ENCODE peak calls at places on chromosomes 11 and 22, in ten cellular contexts. Z is neural progenitor cell; W is kidney epithelial cell; P is mucosa of descending colon; M is astrocyte of the cerebellum; J is pancreas; A is CD8-positive, alpha-beta T cell; T is AG04449; V is left ventricle myocardium inferior; E is sigmoid colon. C is an unnamed sample.

GRCh38 chr11:11701070-11701469 is 79.3 kb upstream of the GALNT18 start:
- DNase-seq in M (no peak), V (no peak), Z (no peak), E (no peak), J (no peak), T (no peak), W (no peak), P (no peak), A (no peak), C (no peak)

GRCh38 chr11:115459563-115459962 is 44.7 kb downstream of the CADM1 start:
- DNase-seq in E (no peak), P (no peak), M (peak), J (no peak), W (no peak), Z (no peak), T (peak), A (no peak), V (no peak), C (no peak)

GRCh38 chr11:8262552-8263108 is 1.0 kb downstream of the LMO1 start:
- DNase-seq in V (peak), W (no peak), M (peak), P (peak), Z (peak), J (peak), E (peak), A (no peak), T (no peak), C (peak)

GRCh38 chr11:14435717-14436116 is 63.9 kb downstream of the COPB1 start:
- DNase-seq in J (no peak), A (no peak), T (no peak), V (no peak), W (no peak), M (no peak), E (no peak), P (no peak), Z (no peak), C (no peak)

GRCh38 chr11:24391165-24391564 is 105.7 kb upstream of the LUZP2 start:
- DNase-seq in W (peak), E (no peak), Z (no peak), T (peak), M (no peak), P (no peak), V (no peak), A (no peak), J (no peak), C (no peak)

GRCh38 chr11:27228891-27229290 is 134.1 kb downstream of the CCDC34 start:
- DNase-seq in V (no peak), M (no peak), A (no peak), J (no peak), E (no peak), T (no peak), W (no peak), P (no peak), Z (no peak), C (no peak)

GRCh38 chr11:64876835-64877341 is 1.5 kb downstream of the EHD1 start:
- DNase-seq in V (no peak), E (no peak), W (no peak), T (peak), J (peak), M (no peak), A (no peak), Z (peak), P (peak), C (no peak)

GRCh38 chr11:64444838-64445441 is 86.0 kb downstream of the RPS6KA4 start:
- DNase-seq in Z (no peak), V (no peak), M (no peak), J (peak), P (peak), E (peak), T (no peak), A (no peak), W (no peak), C (no peak)

GRCh38 chr22:38026130-38027111 is 30.8 kb upstream of the PICK1 start:
- DNase-seq in W (no peak), T (no peak), P (no peak), M (no peak), E (no peak), J (no peak), Z (no peak), A (no peak), V (no peak), C (no peak)

GRCh38 chr11:126189109-126189929 is 22.1 kb downstream of the RPUSD4 start:
- DNase-seq in M (no peak), T (no peak), A (no peak), P (peak), Z (no peak), J (no peak), V (no peak), E (no peak), W (no peak), C (no peak)

GRCh38 chr11:116207349-116207748 is 565.4 kb downstream of the BUD13 start:
- DNase-seq in P (no peak), W (no peak), J (no peak), M (no peak), E (no peak), A (no peak), Z (no peak), V (no peak), T (no peak), C (no peak)

GRCh38 chr11:94450061-94450460 is 43.6 kb downstream of the MRE11 start:
- DNase-seq in W (no peak), M (no peak), Z (no peak), P (no peak), V (no peak), E (no peak), T (no peak), J (no peak), A (no peak), C (no peak)

GRCh38 chr11:5272395-5273017 is 2.8 kb upstream of the HBE1 start:
- DNase-seq in J (no peak), Z (no peak), A (no peak), V (no peak), P (no peak), M (no peak), W (no peak), T (no peak), E (no peak), C (no peak)

GRCh38 chr11:2553886-2554285 is 109.1 kb downstream of the KCNQ1 start:
- DNase-seq in T (no peak), J (no peak), P (no peak), A (no peak), Z (no peak), V (no peak), M (no peak), E (peak), W (no peak), C (no peak)

GRCh38 chr11:30749268-30749667 is 163.1 kb upstream of the MPPED2 start:
- DNase-seq in W (no peak), E (no peak), Z (peak), A (no peak), V (no peak), J (no peak), T (no peak), M (no peak), P (no peak), C (no peak)

GRCh38 chr11:115132829-115133228 is 371.4 kb downstream of the CADM1 start:
- DNase-seq in E (no peak), W (no peak), M (no peak), J (no peak), V (no peak), T (no peak), A (no peak), P (peak), Z (no peak), C (peak)

GRCh38 chr11:120182357-120182756 is 28.5 kb upstream of the OAF start:
- DNase-seq in J (no peak), V (no peak), M (no peak), Z (peak), A (no peak), W (no peak), E (peak), T (no peak), P (peak), C (no peak)

GRCh38 chr11:116231540-116231939 is 541.2 kb downstream of the BUD13 start:
- DNase-seq in W (no peak), A (no peak), T (no peak), P (no peak), Z (no peak), M (no peak), J (no peak), V (no peak), E (no peak), C (no peak)

GRCh38 chr11:3824714-3825472 is 15.9 kb downstream of the RHOG start:
- DNase-seq in M (no peak), J (peak), E (peak), V (peak), Z (peak), A (peak), P (peak), W (no peak), T (no peak), C (peak)

GRCh38 chr11:120211522-120212258 is 858 bp downstream of the OAF start:
- DNase-seq in W (no peak), T (no peak), P (no peak), V (no peak), Z (no peak), E (no peak), J (no peak), A (no peak), M (no peak), C (no peak)

GRCh38 chr11:66282468-66283455 is 4.8 kb downstream of the CNIH2 start:
- DNase-seq in J (peak), E (peak), M (peak), Z (peak), V (peak), A (peak), P (peak), W (peak), T (peak), C (peak)

GRCh38 chr11:1749020-1749758 is 1.2 kb downstream of the IFITM10 start:
- DNase-seq in A (no peak), M (no peak), J (no peak), Z (peak), P (no peak), E (no peak), V (no peak), W (no peak), T (no peak), C (no peak)

GRCh38 chr11:127003260-127003981 is 2.9 kb upstream of the KIRREL3 start:
- DNase-seq in P (peak), A (no peak), E (no peak), J (peak), V (no peak), M (no peak), T (no peak), Z (peak), W (no peak), C (peak)

GRCh38 chr22:42786606-42787356 is 66.1 kb upstream of the A4GALT start:
- DNase-seq in J (no peak), T (no peak), V (no peak), W (no peak), Z (no peak), P (no peak), A (no peak), E (no peak), M (no peak), C (no peak)

GRCh38 chr11:73995247-73995646 is 12.6 kb upstream of the UCP2 start:
- DNase-seq in M (no peak), A (no peak), W (no peak), V (no peak), E (no peak), Z (no peak), P (no peak), T (no peak), J (no peak), C (no peak)

GRCh38 chr22:18062421-18062820 is 15.4 kb upstream of the PEX26 start:
- DNase-seq in E (no peak), T (no peak), Z (no peak), W (no peak), P (no peak), M (no peak), A (no peak), J (no peak), V (no peak), C (no peak)

GRCh38 chr22:27644566-27644965 is 157.0 kb downstream of the MN1 start:
- DNase-seq in T (no peak), Z (no peak), J (no peak), P (no peak), M (no peak), E (no peak), W (no peak), A (no peak), V (no peak), C (no peak)

GRCh38 chr22:29722151-29722550 is 2.3 kb downstream of the CABP7 start:
- DNase-seq in Z (no peak), M (no peak), T (no peak), W (no peak), A (no peak), E (no peak), V (no peak), P (no peak), J (no peak), C (no peak)

GRCh38 chr11:131897247-131897646 is 526.8 kb downstream of the NTM start:
- DNase-seq in M (no peak), T (no peak), Z (no peak), J (no peak), E (no peak), A (no peak), P (no peak), W (no peak), V (no peak), C (no peak)

GRCh38 chr22:41939981-41940852 is 6.7 kb downstream of the CENPM start:
- DNase-seq in W (no peak), P (peak), J (no peak), M (no peak), Z (no peak), E (no peak), V (no peak), A (peak), T (no peak), C (peak)

GRCh38 chr11:96000064-96000463 is 76.2 kb upstream of the MTMR2 start:
- DNase-seq in V (no peak), T (no peak), W (no peak), A (no peak), M (no peak), P (no peak), E (no peak), J (no peak), Z (no peak), C (peak)

GRCh38 chr11:117915672-117916235 is 13.4 kb downstream of the TMPRSS13 start:
- DNase-seq in Z (no peak), J (no peak), M (no peak), W (no peak), V (no peak), A (no peak), T (no peak), P (no peak), E (peak), C (no peak)

DNA sequence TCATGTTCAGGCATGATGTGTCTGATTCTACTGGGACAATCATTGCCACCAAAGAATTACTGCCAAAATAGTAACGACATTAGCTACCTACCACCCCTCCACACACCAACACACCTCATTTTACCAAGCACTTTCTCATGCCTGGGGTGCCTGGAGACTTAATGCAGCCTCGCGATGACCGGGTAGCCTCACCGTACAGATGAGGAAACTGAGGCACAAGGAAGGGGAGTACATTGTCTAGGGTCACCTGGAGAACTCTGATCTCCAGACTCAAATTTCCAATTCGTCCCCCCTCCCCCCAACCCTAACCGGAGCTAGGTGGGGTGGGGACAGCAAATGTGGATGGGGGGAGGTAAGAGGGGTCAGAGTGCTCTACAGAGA is 2.7 kb upstream of the RTN4RL2 start:
- DNase-seq in P (no peak), T (no peak), A (no peak), Z (no peak), V (no peak), E (no peak), W (no peak), J (no peak), M (no peak), C (no peak)
- TF ChIP-seq CTCF in P (no peak), T (no peak), A (peak), Z (no peak), V (peak), E (no peak), W (no peak), J (no peak), M (no peak), C (peak)

GRCh38 chr11:68956142-68956541 is 24.6 kb downstream of the MRGPRD start:
- DNase-seq in A (peak), T (no peak), V (no peak), Z (peak), J (no peak), M (no peak), W (no peak), P (no peak), E (peak), C (peak)
- TF ChIP-seq CTCF in A (no peak), T (peak), V (no peak), Z (peak), J (no peak), M (no peak), W (peak), P (no peak), E (peak), C (no peak)

GRCh38 chr22:39381930-39382329 is 17.6 kb upstream of the TAB1 start:
- DNase-seq in W (no peak), M (no peak), T (no peak), V (no peak), Z (no peak), E (no peak), P (no peak), J (no peak), A (no peak), C (no peak)

GRCh38 chr22:39383841-39384625 is 15.5 kb upstream of the TAB1 start:
- DNase-seq in P (no peak), J (no peak), V (no peak), T (no peak), Z (no peak), A (no peak), M (no peak), W (no peak), E (no peak), C (no peak)

GRCh38 chr22:39388261-39389011 is 11.1 kb upstream of the TAB1 start:
- DNase-seq in E (peak), M (peak), Z (peak), W (peak), P (peak), J (peak), A (peak), T (no peak), V (peak), C (peak)

GRCh38 chr22:39382410-39382809 is 17.2 kb upstream of the TAB1 start:
- DNase-seq in Z (no peak), P (no peak), A (no peak), M (no peak), W (no peak), E (no peak), J (no peak), V (no peak), T (no peak), C (no peak)

DNA sequence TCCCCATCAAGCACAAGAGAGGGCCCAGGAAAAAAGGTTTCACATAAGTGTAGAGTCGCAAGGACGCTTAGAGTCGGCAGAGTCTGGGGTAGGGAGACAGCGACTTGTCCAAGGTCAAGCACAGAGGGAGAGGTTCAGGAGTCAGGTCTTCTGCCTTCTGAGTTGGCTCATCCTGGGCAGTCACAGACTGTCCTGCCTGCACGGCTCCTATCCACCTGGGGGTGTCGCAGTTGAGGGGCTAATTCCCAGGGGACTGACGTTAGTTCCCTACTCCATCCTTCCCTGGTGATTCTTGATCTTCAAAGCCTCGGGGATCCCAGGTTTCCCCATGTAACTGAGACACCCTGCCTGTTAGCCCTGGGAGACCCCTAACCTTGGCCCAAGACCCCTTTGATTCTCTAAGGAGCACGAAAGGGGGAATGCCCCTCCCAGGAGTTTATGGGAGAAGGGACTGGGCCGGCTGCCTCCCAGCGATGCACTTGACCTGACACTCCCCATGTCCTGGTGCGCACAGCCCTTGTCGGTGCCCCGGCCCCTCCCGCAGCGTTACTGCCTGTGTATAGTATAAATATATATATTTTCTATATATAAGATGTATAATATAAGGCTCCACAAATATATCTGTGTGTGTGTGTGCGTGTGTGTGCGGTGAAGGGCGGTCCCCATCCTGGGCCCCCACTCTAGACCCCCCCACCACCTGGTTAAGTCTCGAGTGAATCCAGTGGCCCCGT is 14.7 kb upstream of the TAB1 start:
- DNase-seq in J (no peak), Z (peak), T (no peak), A (no peak), V (no peak), W (no peak), P (no peak), M (no peak), E (no peak), C (peak)
- TF ChIP-seq CTCF in J (no peak), Z (peak), T (peak), A (no peak), V (peak), W (peak), P (no peak), M (peak), E (peak), C (peak)

GRCh38 chr11:72150882-72151281 is 15.4 kb downstream of the FOLR3 start:
- DNase-seq in W (no peak), A (no peak), J (no peak), V (no peak), Z (no peak), M (no peak), T (no peak), P (no peak), E (no peak), C (no peak)

GRCh38 chr11:72160319-72160718 is 24.8 kb downstream of the FOLR3 start:
- DNase-seq in T (no peak), V (no peak), M (no peak), A (no peak), J (no peak), P (no peak), Z (no peak), E (no peak), W (no peak), C (no peak)

GRCh38 chr11:72155751-72156150 is 20.2 kb downstream of the FOLR3 start:
- DNase-seq in J (no peak), V (no peak), P (no peak), M (no peak), Z (no peak), E (no peak), T (no peak), W (no peak), A (no peak), C (no peak)

DNA sequence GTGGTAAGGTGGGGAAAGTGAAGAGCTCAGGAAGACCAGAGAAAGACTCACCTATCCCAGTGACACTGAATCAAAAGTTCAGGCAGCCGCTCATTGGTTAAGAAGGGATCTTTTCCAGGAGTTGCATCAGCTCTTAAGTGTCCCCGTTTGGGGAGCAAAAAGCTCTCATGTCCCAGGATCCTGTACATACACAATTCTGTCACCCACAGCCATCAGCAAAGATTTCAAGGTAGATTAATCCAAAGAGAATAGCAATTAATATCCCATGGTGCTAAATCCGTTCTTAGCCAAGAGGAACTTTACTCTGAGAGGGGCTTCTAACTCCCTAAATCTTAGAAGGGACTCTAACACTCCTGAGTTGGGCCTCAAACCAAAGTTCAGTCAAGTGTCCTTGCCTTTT is 19.3 kb downstream of the FOLR3 start:
- DNase-seq in T (no peak), J (no peak), V (no peak), A (no peak), P (no peak), E (no peak), W (no peak), Z (no peak), M (no peak), C (no peak)
- TF ChIP-seq CTCF in T (no peak), J (no peak), V (no peak), A (no peak), P (no peak), E (no peak), W (no peak), Z (no peak), M (no peak), C (no peak)

GRCh38 chr22:35257321-35258143 is at the start of gene HMGXB4:
- DNase-seq in Z (peak), J (peak), V (peak), M (peak), E (peak), T (peak), A (peak), W (peak), P (peak), C (peak)
- TF ChIP-seq CTCF in Z (peak), J (no peak), V (peak), M (no peak), E (no peak), T (peak), A (no peak), W (peak), P (no peak), C (no peak)

C was measured in endothelial cell.